ENCODE peak calls at places on chromosomes 2 and 18, in five cellular contexts. C, W, T, V and N are unnamed samples. For H3K4me1, the result is how much of the 10 kb centered on the place peaks cover.

GRCh38 chr2:205364261-205364660 is 318.0 kb upstream of the NRP2 start:
- DNase-seq in T (no peak), V (no peak), W (no peak), C (no peak), N (no peak)

GRCh38 chr2:239871481-239872435 is 153.4 kb downstream of the NDUFA10 start:
- DNase-seq in V (peak), T (no peak), W (no peak), C (peak), N (no peak)

GRCh38 chr2:117485588-117485987 is 328.9 kb upstream of the DDX18 start:
- DNase-seq in C (no peak), W (no peak), V (no peak), T (no peak), N (no peak)

GRCh38 chr2:47236503-47237215 is 81.6 kb upstream of the STPG4 start:
- DNase-seq in V (no peak), W (no peak), C (no peak), T (peak), N (no peak)

GRCh38 chr2:56448999-56449431 is 265.2 kb downstream of the CCDC85A start:
- DNase-seq in V (peak), W (no peak), C (no peak), T (peak), N (no peak)

GRCh38 chr2:223488814-223489213 is 113.3 kb downstream of the SCG2 start:
- DNase-seq in T (peak), V (no peak), C (peak), W (no peak), N (no peak)

GRCh38 chr2:2647156-2647555 is 316.1 kb upstream of the MYT1L start:
- DNase-seq in T (no peak), C (no peak), W (no peak), V (no peak), N (no peak)

GRCh38 chr2:137467246-137467862 is 496.9 kb upstream of the HNMT start:
- DNase-seq in V (no peak), T (peak), W (peak), C (no peak), N (no peak)

GRCh38 chr2:240551288-240551687 is 6.5 kb downstream of the ANKMY1 start:
- DNase-seq in W (no peak), T (no peak), C (no peak), V (no peak), N (no peak)

GRCh38 chr2:241803387-241804325 is 5.3 kb upstream of the NEU4 start:
- DNase-seq in T (peak), W (no peak), C (no peak), V (no peak), N (peak)

GRCh38 chr2:186575302-186575701 is 14.6 kb upstream of the ITGAV start:
- DNase-seq in T (peak), C (peak), W (peak), V (no peak), N (no peak)

GRCh38 chr2:132620115-132620514 is 49.9 kb downstream of the LYPD1 start:
- DNase-seq in C (no peak), W (no peak), T (peak), V (no peak), N (no peak)

GRCh38 chr2:70852824-70853223 is 17.2 kb upstream of the CD207 start:
- DNase-seq in C (no peak), V (no peak), T (no peak), W (no peak), N (no peak)

GRCh38 chr2:55859875-55860274 is 63.7 kb downstream of the EFEMP1 start:
- DNase-seq in V (no peak), C (no peak), T (no peak), W (no peak), N (no peak)

GRCh38 chr2:47650001-47650535 is 132.9 kb upstream of the MSH6 start:
- DNase-seq in C (no peak), W (no peak), V (no peak), T (no peak), N (no peak)

GRCh38 chr2:55043841-55044240 is 6.4 kb downstream of the RTN4 start:
- DNase-seq in V (no peak), W (no peak), T (no peak), C (no peak), N (no peak)

GRCh38 chr2:106117882-106118684 is 76.0 kb downstream of the UXS1 start:
- DNase-seq in C (no peak), V (peak), T (no peak), W (no peak), N (no peak)

GRCh38 chr18:37163119-37163518 is 334.2 kb downstream of the KIAA1328 start:
- DNase-seq in W (no peak), C (no peak), T (no peak), V (no peak), N (no peak)

GRCh38 chr18:37156330-37156942 is 327.5 kb downstream of the KIAA1328 start:
- DNase-seq in C (no peak), T (no peak), W (no peak), V (no peak), N (no peak)

GRCh38 chr18:37161491-37161890 is 332.6 kb downstream of the KIAA1328 start:
- DNase-seq in T (no peak), V (no peak), W (no peak), C (no peak), N (no peak)

DNA sequence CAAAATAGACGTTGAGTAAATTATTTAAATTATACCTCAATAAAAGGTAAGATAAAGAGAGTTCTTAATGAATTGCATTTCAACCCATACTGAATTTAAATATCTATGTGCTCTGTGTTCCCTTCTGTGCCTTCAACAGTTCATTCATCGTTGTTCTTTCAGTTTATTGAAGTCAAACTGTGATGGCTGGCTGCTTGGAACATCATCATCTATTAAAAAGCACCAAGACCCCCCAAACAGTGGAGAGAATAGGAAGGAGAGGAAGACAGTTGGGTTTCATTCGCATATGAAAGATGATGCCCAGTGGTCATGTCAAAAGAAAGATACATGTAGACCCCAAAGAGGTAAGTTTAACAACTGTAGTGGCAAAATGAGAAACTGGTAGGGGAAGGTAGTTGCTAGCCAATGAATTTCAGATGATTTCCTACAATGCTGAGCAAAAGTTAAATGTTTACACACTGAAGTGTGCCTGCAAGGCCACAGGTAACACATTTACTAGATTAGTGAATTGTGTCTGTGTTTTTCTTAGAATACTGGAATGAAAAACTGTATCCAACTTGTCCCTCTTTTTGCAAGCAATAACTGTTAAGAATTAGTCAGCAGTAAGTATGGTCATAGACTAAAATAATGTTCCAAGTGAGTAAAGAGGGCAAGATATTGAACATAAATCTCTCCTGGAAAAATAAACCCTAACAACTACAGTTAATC is 331.3 kb downstream of the KIAA1328 start:
- DNase-seq in V (no peak), W (no peak), T (no peak), C (no peak), N (no peak)
- H3K4me1 ChIP-seq in V (under half), W (under half), T (under half), C (under half), N (under half)

GRCh38 chr2:20596193-20596972 is 54.5 kb downstream of the HS1BP3 start:
- DNase-seq in C (no peak), W (no peak), V (peak), T (no peak), N (no peak)
- H3K4me1 ChIP-seq in C (under half), W (under half), V (half or more), T (under half), N (under half)

DNA sequence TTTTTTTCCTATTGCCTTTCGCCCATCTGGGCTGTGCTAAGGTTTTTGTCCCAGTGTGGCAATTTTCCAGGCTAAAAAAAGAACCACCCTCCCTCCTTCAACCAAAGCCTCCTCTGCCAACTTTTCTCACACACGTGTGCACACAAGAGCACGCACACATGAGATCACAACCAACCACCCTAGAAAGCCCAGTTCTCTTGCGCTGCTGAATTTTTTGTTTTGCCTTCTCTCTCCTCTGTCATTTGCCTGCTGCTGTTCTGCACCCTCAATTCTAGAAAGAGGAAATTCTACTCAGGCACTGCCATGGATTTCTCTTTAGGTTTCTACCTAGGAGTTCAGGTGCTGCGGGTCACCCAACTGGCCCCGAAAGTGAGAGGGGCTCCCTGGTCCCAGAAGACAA is 8.6 kb upstream of the CXCR4 start:
- DNase-seq in V (no peak), C (no peak), T (no peak), W (no peak), N (no peak)
- H3K4me1 ChIP-seq in V (under half), C (under half), T (under half), W (under half), N (half or more)

GRCh38 chr18:48947583-48947982 is 3.2 kb downstream of the SMAD7 start:
- DNase-seq in C (peak), W (no peak), T (peak), V (peak), N (no peak)

GRCh38 chr18:48945953-48946217 is 4.9 kb downstream of the SMAD7 start:
- DNase-seq in W (no peak), V (no peak), T (no peak), C (no peak), N (no peak)

GRCh38 chr18:48948112-48949050 is 2.4 kb downstream of the SMAD7 start:
- DNase-seq in W (no peak), V (peak), T (peak), C (peak), N (peak)

GRCh38 chr18:48946329-48946835 is 4.4 kb downstream of the SMAD7 start:
- DNase-seq in W (no peak), V (peak), C (peak), T (peak), N (no peak)

DNA sequence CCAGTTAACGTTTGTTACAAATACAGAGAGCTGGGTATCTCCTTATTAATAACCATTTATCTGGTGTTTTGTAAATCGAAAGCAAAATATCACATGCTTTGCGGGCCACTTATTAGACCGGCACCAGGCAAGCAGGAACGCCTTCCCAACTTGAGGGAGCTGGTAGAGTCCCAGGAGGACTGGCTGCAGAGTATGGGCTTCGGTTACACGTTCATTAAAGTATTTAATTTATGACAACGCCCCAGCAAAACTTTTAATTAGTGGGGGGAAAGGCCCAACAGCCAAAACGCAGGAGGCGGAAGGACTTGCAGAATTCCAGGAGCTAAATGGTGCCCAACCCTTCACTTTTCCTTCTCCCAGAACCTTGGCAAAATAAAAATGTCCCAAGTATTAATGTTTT is 3.7 kb downstream of the SMAD7 start:
- DNase-seq in V (no peak), W (no peak), T (peak), C (no peak), N (no peak)
- H3K4me1 ChIP-seq in V (half or more), W (under half), T (under half), C (half or more), N (half or more)

DNA sequence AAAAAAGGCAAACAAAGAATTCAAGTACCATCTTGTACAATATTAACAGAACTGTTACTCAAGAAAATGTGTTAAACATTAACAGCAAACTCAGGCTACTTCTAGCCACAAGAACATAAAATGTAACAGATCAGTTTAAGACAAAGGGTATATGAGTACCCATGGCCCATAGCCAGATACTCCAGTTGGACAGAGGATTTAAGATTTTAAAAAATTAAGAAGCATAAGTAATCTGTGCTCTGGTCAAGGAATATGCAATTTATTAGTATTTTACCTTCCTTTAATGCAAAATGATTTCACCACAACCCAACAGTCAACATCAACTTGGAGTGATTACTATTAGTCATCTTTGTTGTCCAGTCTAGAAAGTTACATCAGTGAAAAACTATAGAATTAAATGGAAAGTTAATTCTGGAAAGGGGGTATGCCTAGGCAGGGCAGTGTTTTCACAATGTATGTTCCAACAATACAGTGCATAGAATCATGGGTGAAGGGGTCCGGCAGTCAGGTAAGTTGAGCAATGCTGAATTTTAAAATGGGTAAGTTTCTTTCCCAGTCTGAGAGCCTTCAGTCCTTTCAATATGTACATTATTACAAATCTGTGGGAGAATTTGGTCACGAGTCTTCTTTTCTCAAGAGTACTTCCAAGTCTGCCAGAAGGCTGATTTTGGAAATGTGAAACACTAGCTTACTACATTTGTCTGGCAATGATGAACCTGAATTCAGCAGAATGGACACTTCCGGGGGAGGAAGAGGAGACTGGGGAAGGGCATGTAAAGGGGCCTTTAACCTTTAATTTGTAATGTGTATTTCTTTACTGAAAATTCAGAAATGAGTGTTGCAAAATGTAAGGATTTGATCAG is 34.5 kb downstream of the SFT2D3 start:
- DNase-seq in T (peak), V (no peak), C (no peak), W (no peak), N (no peak)
- H3K4me1 ChIP-seq in T (under half), V (under half), C (under half), W (under half), N (under half)

GRCh38 chr18:10285283-10285640 is 169.2 kb upstream of the APCDD1 start:
- DNase-seq in V (no peak), T (no peak), W (no peak), C (no peak), N (no peak)
- H3K4me1 ChIP-seq in V (under half), T (under half), W (under half), C (under half), N (under half)

DNA sequence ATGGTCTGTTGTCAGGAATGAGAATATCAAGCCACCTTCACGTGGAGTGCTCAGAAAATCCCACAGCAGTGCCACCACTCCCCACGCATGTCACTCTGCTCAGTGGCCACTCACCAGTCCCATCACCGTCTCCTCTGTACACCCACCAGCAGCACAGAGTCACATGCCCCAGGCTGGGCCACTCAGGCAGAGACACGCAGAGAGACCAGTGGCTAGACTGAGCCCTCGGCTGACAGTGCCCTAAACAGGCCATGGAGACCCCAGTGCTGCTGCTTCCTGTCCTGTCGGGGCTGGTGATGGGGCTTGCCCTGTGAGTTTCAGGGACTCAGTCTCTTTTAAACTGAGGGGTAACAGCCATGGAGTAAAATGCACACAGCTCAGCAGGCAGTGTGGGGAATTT is 25.9 kb downstream of the ODC1 start:
- DNase-seq in C (no peak), T (no peak), W (no peak), V (no peak), N (no peak)
- H3K4me1 ChIP-seq in C (under half), T (under half), W (under half), V (under half), N (under half)

GRCh38 chr18:35477497-35477896 is 20.3 kb downstream of the INO80C start:
- DNase-seq in V (no peak), T (no peak), W (no peak), C (no peak), N (no peak)

GRCh38 chr18:35474884-35475283 is 22.9 kb downstream of the INO80C start:
- DNase-seq in T (no peak), V (no peak), W (no peak), C (no peak), N (no peak)

GRCh38 chr18:35479911-35480586 is 17.7 kb downstream of the INO80C start:
- DNase-seq in W (no peak), V (peak), C (no peak), T (no peak), N (no peak)

GRCh38 chr18:35478520-35479435 is 19.0 kb downstream of the INO80C start:
- DNase-seq in T (peak), C (no peak), V (peak), W (no peak), N (peak)

GRCh38 chr18:35477974-35478373 is 19.8 kb downstream of the INO80C start:
- DNase-seq in W (no peak), V (no peak), T (no peak), C (no peak), N (no peak)
- H3K4me1 ChIP-seq in W (under half), V (half or more), T (under half), C (under half), N (under half)